ENCODE peak calls at places on chromosomes 12 and 14, in four cellular contexts. F is endodermal cell, D is neural crest cell, W is psoas muscle. U is an unnamed sample.

GRCh38 chr12:561116-561705 is 101.5 kb downstream of the B4GALNT3 start:
- DNase-seq in F (no peak), D (no peak), W (no peak), U (peak; percentile 85)

GRCh38 chr12:23431006-23431405 is 518.5 kb downstream of the SOX5 start:
- DNase-seq in F (no peak), D (no peak), W (no peak), U (no peak)

GRCh38 chr12:95473440-95473946 is 459 bp upstream of the METAP2 start:
- DNase-seq in F (no peak), D (no peak), W (peak; percentile 14), U (no peak)

GRCh38 chr12:115079760-115080159 is 395.8 kb upstream of the TBX3 start:
- DNase-seq in F (no peak), D (no peak), W (no peak), U (no peak)

GRCh38 chr12:93115198-93115601 is 186.1 kb upstream of the EEA1 start:
- DNase-seq in F (peak; percentile 78), D (no peak), W (no peak), U (no peak)

GRCh38 chr12:22904485-22904884 is 279.5 kb downstream of the ETNK1 start:
- DNase-seq in F (no peak), D (no peak), W (no peak), U (no peak)

GRCh38 chr14:75059642-75060041 is 4.2 kb downstream of the ACYP1 start:
- DNase-seq in F (no peak), D (no peak), W (no peak), U (no peak)

GRCh38 chr12:65754744-65755595 is 69.3 kb upstream of the HMGA2 start:
- DNase-seq in F (peak; percentile 79), D (no peak), W (no peak), U (no peak)

GRCh38 chr12:62127516-62127915 is 132.7 kb upstream of the USP15 start:
- DNase-seq in F (no peak), D (no peak), W (no peak), U (no peak)

GRCh38 chr12:16681196-16681595 is 75.2 kb upstream of the LMO3 start:
- DNase-seq in F (no peak), D (no peak), W (no peak), U (no peak)

GRCh38 chr12:16685107-16685506 is 79.1 kb upstream of the LMO3 start:
- DNase-seq in F (no peak), D (no peak), W (no peak), U (no peak)
- TF ChIP-seq CTCF in F (peak; percentile 85), D (peak; percentile 51), W (no peak), U (peak; percentile 1)

GRCh38 chr12:54689984-54690383 is 41.8 kb upstream of the DCD start:
- DNase-seq in F (peak; percentile 84), D (no peak), W (no peak), U (no peak)
- TF ChIP-seq CTCF in F (peak; percentile 78), D (peak; percentile 32), W (no peak), U (no peak)

GRCh38 chr14:104373055-104373854 is 206.3 kb upstream of the C14orf180 start:
- DNase-seq in F (no peak), D (no peak), W (no peak), U (no peak)

GRCh38 chr14:104375551-104376201 is 203.9 kb upstream of the C14orf180 start:
- DNase-seq in F (no peak), D (no peak), W (no peak), U (no peak)

GRCh38 chr14:104373855-104374717 is 205.5 kb upstream of the C14orf180 start:
- DNase-seq in F (no peak), D (no peak), W (peak; percentile 7), U (no peak)

GRCh38 chr14:104376202-104377140 is 203.1 kb upstream of the C14orf180 start:
- DNase-seq in F (no peak), D (no peak), W (no peak), U (no peak)

DNA sequence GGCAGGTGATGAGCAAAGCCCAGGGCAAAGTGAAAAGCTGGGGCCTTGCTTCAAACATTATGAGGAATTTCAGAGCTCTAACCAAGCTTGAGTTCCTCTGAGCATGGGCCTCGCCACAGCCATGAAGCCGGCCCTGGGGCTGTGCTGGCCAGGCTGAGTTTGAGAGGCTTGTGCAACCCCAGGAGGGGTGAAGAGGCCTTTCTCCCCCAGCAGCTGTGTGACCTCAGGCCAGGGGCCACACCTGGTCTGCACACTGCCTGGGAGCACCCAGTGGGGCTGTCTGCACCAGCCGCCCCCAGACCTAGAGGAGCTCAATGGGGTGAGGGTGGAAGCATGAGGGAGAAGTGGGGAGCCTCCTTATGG is 204.9 kb upstream of the C14orf180 start:
- DNase-seq in F (no peak), D (no peak), W (no peak), U (no peak)
- TF ChIP-seq CTCF in F (no peak), D (no peak), W (no peak), U (no peak)

GRCh38 chr14:78566017-78566858 is 396.1 kb downstream of the NRXN3 start:
- DNase-seq in F (peak; percentile 97), D (peak; percentile 92), W (peak; percentile 67), U (peak; percentile 91)
- TF ChIP-seq CTCF in F (peak; percentile 93), D (peak; percentile 83), W (peak; percentile 75), U (peak; percentile 78)

GRCh38 chr12:51590347-51591019 is 550 bp upstream of the SCN8A start:
- DNase-seq in F (peak; percentile 97), D (peak; percentile 87), W (peak; percentile 56), U (peak; percentile 93)
- TF ChIP-seq CTCF in F (peak; percentile 84), D (peak; percentile 75), W (peak; percentile 46), U (peak; percentile 61)

GRCh38 chr14:55302367-55302766 is 31.1 kb downstream of the FBXO34 start:
- DNase-seq in F (no peak), D (no peak), W (no peak), U (no peak)

GRCh38 chr14:55298423-55298822 is 27.2 kb downstream of the FBXO34 start:
- DNase-seq in F (no peak), D (no peak), W (no peak), U (no peak)

GRCh38 chr14:55301722-55302121 is 30.5 kb downstream of the FBXO34 start:
- DNase-seq in F (no peak), D (no peak), W (no peak), U (no peak)

GRCh38 chr14:55294603-55295002 is 23.4 kb downstream of the FBXO34 start:
- DNase-seq in F (no peak), D (no peak), W (no peak), U (no peak)

DNA sequence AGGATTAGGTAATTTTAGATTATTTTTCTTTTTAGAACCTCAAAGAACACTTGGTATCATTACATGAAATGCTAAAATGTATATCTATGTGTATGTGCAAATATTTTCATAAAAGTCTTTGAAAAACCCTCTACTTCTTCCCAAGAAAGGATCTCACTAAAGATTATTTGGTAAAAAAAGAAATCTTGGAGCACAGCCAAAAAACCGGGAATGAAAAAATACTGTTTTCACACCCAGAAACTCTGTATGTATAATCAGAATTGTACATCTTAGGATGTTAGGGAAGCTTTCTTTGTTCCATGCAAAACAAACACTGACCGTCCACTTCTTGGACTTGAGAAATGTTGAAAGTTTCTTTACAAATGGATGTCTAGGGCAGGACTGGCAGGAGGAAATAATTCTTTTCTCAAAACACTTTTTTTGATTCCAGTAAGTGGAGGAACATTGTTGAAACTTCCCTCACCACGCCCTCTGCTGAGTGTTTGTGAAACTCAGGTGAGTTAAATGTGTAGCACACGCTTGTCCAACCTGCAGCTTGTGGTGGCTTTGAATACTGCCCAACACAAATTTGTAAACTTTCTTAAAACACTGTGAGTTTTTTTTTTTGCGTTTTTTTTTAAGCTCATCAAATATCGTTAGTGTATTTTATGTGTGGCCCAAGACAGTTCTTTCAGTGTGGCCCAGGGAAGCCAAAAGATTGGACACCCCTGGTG is 26.5 kb downstream of the FBXO34 start:
- DNase-seq in F (no peak), D (no peak), W (no peak), U (no peak)
- TF ChIP-seq CTCF in F (peak; percentile 46), D (no peak), W (no peak), U (no peak)

GRCh38 chr12:102118874-102119273 is 1.0 kb downstream of the NUP37 start:
- DNase-seq in F (no peak), D (no peak), W (no peak), U (no peak)

GRCh38 chr12:102116392-102116791 is 3.5 kb downstream of the NUP37 start:
- DNase-seq in F (no peak), D (no peak), W (no peak), U (no peak)

GRCh38 chr12:102120886-102121285 is 903 bp downstream of the PARPBP start:
- DNase-seq in F (peak; percentile 63), D (no peak), W (no peak), U (no peak)

GRCh38 chr12:102120564-102120873 is 536 bp downstream of the PARPBP start:
- DNase-seq in F (no peak), D (no peak), W (no peak), U (no peak)

DNA sequence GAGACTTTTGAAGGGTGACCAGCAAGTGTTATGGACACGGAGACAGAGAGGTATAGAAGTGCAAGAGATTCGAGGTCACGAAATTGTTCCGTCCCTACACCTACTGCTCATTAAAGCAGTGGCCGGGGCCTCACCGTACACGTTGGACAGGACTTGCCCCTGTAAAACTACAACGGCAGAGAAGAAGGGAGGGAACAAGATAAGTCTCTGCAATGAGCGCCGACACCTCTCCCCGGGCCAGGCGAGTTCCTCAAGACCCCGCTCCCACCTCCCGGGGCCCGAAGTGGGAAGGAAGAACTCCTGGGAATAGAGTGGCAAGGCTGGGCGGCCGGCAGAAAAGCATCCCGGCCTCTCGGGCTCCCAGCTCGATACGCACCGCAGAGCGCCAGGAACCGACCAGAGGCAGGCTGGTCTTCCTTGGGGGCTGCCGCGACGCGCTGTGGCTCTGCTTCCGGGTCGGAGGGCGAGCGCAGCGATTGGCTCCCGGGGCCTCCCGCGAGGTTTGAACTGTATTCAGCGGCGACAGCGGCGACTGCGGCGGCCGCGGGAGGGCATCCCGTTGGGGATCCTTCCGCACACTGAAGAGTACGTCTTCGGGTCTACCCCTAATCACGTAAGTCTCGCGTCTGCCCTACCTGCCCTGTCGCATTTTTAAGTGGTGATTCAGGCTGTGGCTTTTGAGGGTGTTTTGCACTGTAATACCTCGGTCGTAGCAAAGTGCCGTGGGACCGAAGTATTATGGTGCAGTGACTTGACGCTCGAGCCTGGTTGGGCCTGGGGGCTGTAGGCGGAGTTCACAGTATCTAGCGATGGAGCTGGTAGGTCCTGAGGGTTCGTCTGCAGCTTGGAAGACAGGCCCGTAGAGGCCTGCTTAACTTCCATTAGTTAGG is at the start of the genes NUP37 and PARPBP:
- DNase-seq in F (peak; percentile 99), D (peak; percentile 83), W (peak; percentile 90), U (peak; percentile 96)
- TF ChIP-seq CTCF in F (no peak), D (no peak), W (peak; percentile 6), U (no peak)

U was measured in glutamatergic neuron.